ENCODE peak calls at places on chromosomes 16 and 17, in seven cellular contexts. B is left cardiac atrium, F is cardiac fibroblast, Z is ACHN, Q is NCI-H1417, V is progenitor cell of endocrine pancreas, J is NCI-H1092. M is an unnamed sample.

GRCh38 chr17:39765159-39765558 is 27.4 kb downstream of the GRB7 start:
- DNase-seq in B (no peak), J (no peak), Q (no peak), Z (no peak), V (no peak), F (no peak), M (no peak)

GRCh38 chr16:84326545-84326944 is 31.9 kb downstream of the WFDC1 start:
- DNase-seq in J (no peak), F (no peak), V (no peak), B (no peak), Z (no peak), Q (no peak), M (peak)

GRCh38 chr17:16480995-16481394 is 11.0 kb downstream of the LRRC75A start:
- DNase-seq in B (no peak), F (no peak), Q (no peak), V (no peak), Z (no peak), J (no peak), M (no peak)

GRCh38 chr17:57876023-57876865 is 26.4 kb upstream of the MRPS23 start:
- DNase-seq in Z (no peak), Q (no peak), V (no peak), F (no peak), B (no peak), J (no peak), M (no peak)

GRCh38 chr17:67585077-67585602 is 132.6 kb upstream of the NOL11 start:
- DNase-seq in J (no peak), V (no peak), F (no peak), Q (peak), B (no peak), Z (no peak), M (no peak)

GRCh38 chr16:81564368-81565060 is 119.9 kb downstream of the CMIP start:
- DNase-seq in Z (no peak), B (no peak), Q (no peak), V (no peak), F (no peak), J (no peak), M (no peak)

GRCh38 chr17:66957951-66958579 is 6.4 kb upstream of the CACNG4 start:
- DNase-seq in Z (no peak), V (no peak), B (no peak), J (no peak), F (no peak), Q (no peak), M (no peak)

GRCh38 chr17:58340623-58340876 is 11.5 kb downstream of the SUPT4H1 start:
- DNase-seq in B (no peak), Q (no peak), V (no peak), F (no peak), Z (no peak), J (no peak), M (no peak)

GRCh38 chr16:23496826-23497542 is 13.3 kb downstream of the GGA2 start:
- DNase-seq in F (peak), B (no peak), Q (no peak), J (no peak), V (no peak), Z (peak), M (no peak)

GRCh38 chr16:80299416-80299815 is 241.4 kb upstream of the DYNLRB2 start:
- DNase-seq in B (no peak), J (no peak), V (no peak), Q (no peak), F (no peak), Z (no peak), M (no peak)